ENCODE peak calls at places on chromosome 6, in eight cellular contexts. E, W, B, G, M, D, F and H are unnamed samples. For H3K4me1 and H3K9me3, the result is how much of the 10 kb centered on the place peaks cover.

GRCh38 chr6:104603108-104603745 is 256.5 kb downstream of the HACE1 start:
- DNase-seq in F (no peak), W (no peak), G (no peak), E (peak), D (no peak), B (peak), M (no peak), H (no peak)

GRCh38 chr6:156699017-156699421 is 78.2 kb upstream of the ARID1B start:
- DNase-seq in W (no peak), G (no peak), E (peak), M (peak), B (peak), D (no peak), F (no peak), H (peak)

GRCh38 chr6:15490242-15491100 is 172.4 kb downstream of the DTNBP1 start:
- DNase-seq in M (no peak), W (no peak), E (no peak), D (no peak), F (no peak), B (no peak), G (no peak), H (no peak)

GRCh38 chr6:113120214-113120576 is 737.0 kb upstream of the MARCKS start:
- DNase-seq in M (peak), G (no peak), F (peak), W (no peak), B (peak), E (peak), D (peak), H (peak)

GRCh38 chr6:152380351-152380767 is 256.8 kb downstream of the SYNE1 start:
- DNase-seq in E (peak), M (peak), W (peak), B (peak), F (no peak), G (no peak), D (no peak), H (peak)

GRCh38 chr6:160455484-160456213 is 107.5 kb downstream of the SLC22A3 start:
- DNase-seq in G (peak), W (peak), M (peak), D (peak), E (peak), F (peak), B (peak), H (peak)

GRCh38 chr6:71496018-71496800 is 207.6 kb downstream of the OGFRL1 start:
- DNase-seq in W (no peak), F (no peak), B (no peak), D (peak), G (peak), M (no peak), E (no peak), H (peak)

GRCh38 chr6:135182993-135183531 is 2.0 kb downstream of the MYB start:
- DNase-seq in W (no peak), G (peak), M (peak), E (no peak), B (peak), F (no peak), D (peak), H (peak)

GRCh38 chr6:149988550-149989336 is 25.0 kb downstream of the ULBP1 start:
- DNase-seq in M (no peak), D (no peak), F (no peak), E (no peak), B (no peak), W (no peak), G (no peak), H (no peak)

GRCh38 chr6:148335582-148335981 is 7.1 kb upstream of the SASH1 start:
- DNase-seq in W (peak), B (peak), F (no peak), G (no peak), E (peak), D (peak), M (peak), H (no peak)

GRCh38 chr6:4370066-4370465 is 234.7 kb upstream of the ECI2 start:
- DNase-seq in M (peak), W (no peak), D (peak), F (peak), G (no peak), E (peak), B (peak), H (peak)

GRCh38 chr6:3848925-3849605 is at the start of gene FAM50B:
- DNase-seq in W (peak), B (peak), F (no peak), M (peak), D (peak), E (peak), G (peak), H (peak)

GRCh38 chr6:87731080-87731479 is 29.0 kb upstream of the AKIRIN2 start:
- DNase-seq in E (no peak), M (no peak), D (no peak), W (no peak), F (no peak), G (no peak), B (no peak), H (no peak)
- H3K4me1 ChIP-seq in E (under half), M (under half), D (under half), W (under half), F (under half), G (under half), B (half or more), H (under half)

GRCh38 chr6:39280247-39280731 is 33.9 kb downstream of the KCNK17 start:
- DNase-seq in W (no peak), G (no peak), F (peak), D (peak), B (peak), M (peak), E (no peak), H (no peak)

GRCh38 chr6:39279539-39279938 is 34.7 kb downstream of the KCNK17 start:
- DNase-seq in W (no peak), B (no peak), D (no peak), M (no peak), E (no peak), F (no peak), G (no peak), H (no peak)

GRCh38 chr6:39276379-39276995 is 37.7 kb downstream of the KCNK17 start:
- DNase-seq in F (no peak), B (no peak), E (no peak), M (no peak), D (no peak), W (no peak), G (no peak), H (no peak)

GRCh38 chr6:39281312-39281980 is 32.8 kb downstream of the KCNK17 start:
- DNase-seq in D (no peak), W (no peak), B (no peak), M (no peak), G (no peak), F (no peak), E (no peak), H (no peak)
- H3K4me3 ChIP-seq in D (no peak), W (no peak), B (no peak), M (no peak), G (no peak), F (no peak), E (no peak), H (no peak)

GRCh38 chr6:93713974-93714373 is 294.6 kb upstream of the EPHA7 start:
- DNase-seq in F (no peak), W (no peak), B (no peak), G (no peak), M (no peak), D (no peak), E (no peak), H (no peak)
- H3K9me3 ChIP-seq in F (under half), W (under half), B (under half), G (under half), M (under half), D (under half), E (under half), H (under half)

GRCh38 chr6:136767583-136768307 is 24.5 kb downstream of the MAP3K5 start:
- DNase-seq in B (no peak), G (no peak), F (no peak), W (no peak), E (no peak), D (no peak), M (no peak), H (peak)
- H3K4me1 ChIP-seq in B (under half), G (under half), F (under half), W (under half), E (under half), D (under half), M (under half), H (under half)

DNA sequence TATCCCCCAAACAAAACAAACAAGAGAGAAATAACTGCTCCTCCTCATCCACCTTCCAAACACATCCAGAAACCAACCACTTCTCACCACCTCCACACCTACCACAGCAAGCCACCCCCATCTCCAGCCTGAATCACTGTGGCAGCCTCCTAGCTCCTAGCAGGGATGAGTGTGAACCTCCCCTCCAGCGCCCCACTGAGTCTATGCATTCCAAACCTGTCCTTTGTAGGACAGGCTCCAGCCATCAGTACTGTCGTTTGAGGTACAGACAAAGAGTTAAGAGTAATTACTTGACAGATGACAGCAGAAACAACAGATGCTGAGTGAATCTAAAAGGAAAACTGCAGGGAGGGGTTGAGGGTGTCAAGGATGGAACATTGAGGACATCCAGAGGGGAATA is 2.4 kb downstream of the METTL24 start:
- DNase-seq in F (no peak), E (no peak), B (no peak), G (no peak), W (no peak), M (no peak), D (no peak), H (no peak)
- H3K4me3 ChIP-seq in F (no peak), E (no peak), B (no peak), G (no peak), W (no peak), M (no peak), D (no peak), H (no peak)

GRCh38 chr6:168281826-168282225 is 37.8 kb downstream of the DACT2 start:
- DNase-seq in F (no peak), D (no peak), W (no peak), E (no peak), B (no peak), G (no peak), M (no peak), H (no peak)

GRCh38 chr6:168280899-168281245 is 38.7 kb downstream of the DACT2 start:
- DNase-seq in G (no peak), E (no peak), B (no peak), W (no peak), D (no peak), F (no peak), M (no peak), H (no peak)

GRCh38 chr6:168278904-168279303 is 40.7 kb downstream of the DACT2 start:
- DNase-seq in D (no peak), E (no peak), M (no peak), F (no peak), G (no peak), B (no peak), W (no peak), H (no peak)

GRCh38 chr6:168279403-168279935 is 40.1 kb downstream of the DACT2 start:
- DNase-seq in E (no peak), B (no peak), W (no peak), M (no peak), G (no peak), F (no peak), D (peak), H (no peak)

GRCh38 chr6:168280020-168280898 is 39.3 kb downstream of the DACT2 start:
- DNase-seq in G (no peak), B (no peak), M (no peak), W (no peak), D (no peak), E (no peak), F (no peak), H (no peak)
- H3K9me3 ChIP-seq in G (under half), B (under half), M (under half), W (under half), D (under half), E (under half), F (under half), H (under half)

DNA sequence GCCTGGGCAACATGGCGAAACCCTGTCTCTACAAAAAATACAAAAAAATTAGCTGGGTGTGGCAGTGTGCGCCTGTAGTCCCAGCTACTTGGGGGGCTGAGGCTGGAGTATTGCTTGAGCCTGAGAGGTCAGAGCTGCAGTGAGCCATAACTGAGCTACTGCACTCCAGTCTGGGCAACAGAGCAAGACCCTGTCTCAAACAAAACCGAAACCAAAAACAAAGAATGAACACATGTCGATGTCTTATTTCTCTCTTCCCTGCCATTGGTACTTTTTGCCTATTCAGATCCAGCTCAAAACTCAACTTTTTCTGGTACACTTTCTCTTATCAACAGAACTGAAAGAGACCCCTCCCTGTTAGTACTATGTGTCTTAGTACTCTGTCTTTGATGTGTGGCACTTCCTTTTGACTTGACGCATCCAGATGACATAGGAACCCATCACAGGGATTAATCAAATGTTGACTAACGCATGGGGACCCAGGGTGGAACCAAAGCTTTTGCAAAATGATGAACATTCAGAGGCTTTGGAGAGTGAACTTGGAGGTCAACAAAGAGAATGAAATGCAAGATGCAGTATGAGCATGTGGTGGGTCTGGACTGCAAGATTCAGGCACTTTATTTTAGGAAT is 44.8 kb downstream of the AKAP12 start:
- DNase-seq in E (no peak), M (no peak), G (no peak), D (no peak), F (no peak), W (no peak), B (no peak), H (no peak)
- H3K4me1 ChIP-seq in E (under half), M (under half), G (under half), D (under half), F (half or more), W (under half), B (under half), H (under half)

DNA sequence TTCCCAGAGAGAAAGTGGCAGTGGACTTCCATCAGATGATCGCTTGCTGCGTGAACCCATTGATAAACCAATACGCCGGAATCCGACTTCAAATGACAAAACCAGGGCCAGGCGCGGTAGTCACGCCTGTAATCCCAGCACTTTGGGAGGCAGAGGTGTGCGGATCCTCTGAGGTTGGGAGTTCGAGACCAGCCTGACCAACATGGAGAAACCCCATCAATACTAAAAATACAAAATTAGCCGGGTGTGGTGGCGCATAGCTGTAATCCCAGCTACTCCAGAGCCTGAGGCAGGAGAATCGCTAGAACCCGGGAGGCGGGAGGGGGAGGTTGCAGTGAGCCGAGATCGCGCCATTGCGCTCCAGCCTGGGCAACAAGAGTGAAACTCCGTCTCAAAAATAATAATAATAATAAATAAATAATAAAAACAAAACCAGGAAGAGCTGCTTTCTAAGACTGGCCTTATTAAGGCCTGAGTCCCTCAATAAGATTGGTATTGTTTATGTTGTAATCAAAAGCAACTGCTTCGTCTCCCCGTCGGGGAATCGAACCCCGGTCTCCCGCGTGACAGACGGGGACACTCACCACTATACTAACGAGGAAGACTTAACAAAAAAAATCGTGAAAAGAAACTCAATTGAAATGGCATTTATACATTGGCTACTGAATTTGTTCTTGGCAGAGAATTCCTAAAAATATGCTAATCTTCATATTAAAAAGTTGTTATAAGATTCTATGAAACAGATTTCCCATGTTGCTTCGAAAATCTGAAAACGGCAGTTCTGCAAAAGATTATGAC is 110.2 kb upstream of the ZNF184 start:
- DNase-seq in E (peak), D (peak), M (peak), W (peak), F (no peak), G (no peak), B (peak), H (peak)
- H3K4me3 ChIP-seq in E (no peak), D (no peak), M (no peak), W (no peak), F (no peak), G (no peak), B (peak), H (no peak)